ENCODE peak calls at places on chromosomes 6 and 20, in nine cellular contexts. One of them, this sample, is unnamed.

GRCh38 chr20:31720486-31721407 is 1.9 kb downstream of the BCL2L1 start:
- DNase-seq in tibial artery: no peak
- DNase-seq in brain microvascular endothelial cell: no peak
- DNase-seq in GM12864: no peak
- DNase-seq in astrocyte: no peak
- DNase-seq in foreskin fibroblast: peak; percentile 33
- DNase-seq in Jurkat, Clone E6-1: peak; percentile 36
- DNase-seq in spleen: no peak
- DNase-seq in fibroblast of the aortic adventitia: no peak
- DNase-seq in this sample: peak; percentile 22

GRCh38 chr6:138188278-138188923 is 26.7 kb downstream of the ARFGEF3 start:
- DNase-seq in tibial artery: no peak
- DNase-seq in brain microvascular endothelial cell: no peak
- DNase-seq in GM12864: no peak
- DNase-seq in astrocyte: no peak
- DNase-seq in foreskin fibroblast: no peak
- DNase-seq in Jurkat, Clone E6-1: no peak
- DNase-seq in spleen: no peak
- DNase-seq in fibroblast of the aortic adventitia: no peak
- DNase-seq in this sample: peak; percentile 86

GRCh38 chr6:4806308-4807190 is 30.3 kb downstream of the CDYL start:
- DNase-seq in tibial artery: no peak
- DNase-seq in brain microvascular endothelial cell: no peak
- DNase-seq in GM12864: no peak
- DNase-seq in astrocyte: no peak
- DNase-seq in foreskin fibroblast: no peak
- DNase-seq in Jurkat, Clone E6-1: no peak
- DNase-seq in spleen: no peak
- DNase-seq in fibroblast of the aortic adventitia: no peak
- DNase-seq in this sample: no peak

GRCh38 chr20:12695937-12696336 is 312.8 kb upstream of the SPTLC3 start:
- DNase-seq in tibial artery: no peak
- DNase-seq in brain microvascular endothelial cell: no peak
- DNase-seq in GM12864: no peak
- DNase-seq in astrocyte: no peak
- DNase-seq in foreskin fibroblast: no peak
- DNase-seq in Jurkat, Clone E6-1: no peak
- DNase-seq in spleen: no peak
- DNase-seq in fibroblast of the aortic adventitia: no peak
- DNase-seq in this sample: no peak

GRCh38 chr6:116444092-116444491 is 17.1 kb upstream of the CALHM6 start:
- DNase-seq in tibial artery: no peak
- DNase-seq in brain microvascular endothelial cell: peak; percentile 28
- DNase-seq in GM12864: no peak
- DNase-seq in astrocyte: no peak
- DNase-seq in foreskin fibroblast: peak; percentile 65
- DNase-seq in Jurkat, Clone E6-1: peak; percentile 25
- DNase-seq in spleen: no peak
- DNase-seq in fibroblast of the aortic adventitia: peak; percentile 69
- DNase-seq in this sample: peak; percentile 45

GRCh38 chr6:107740496-107741190 is 83.5 kb downstream of the SCML4 start:
- DNase-seq in tibial artery: no peak
- DNase-seq in brain microvascular endothelial cell: no peak
- DNase-seq in GM12864: peak; percentile 16
- DNase-seq in astrocyte: no peak
- DNase-seq in foreskin fibroblast: peak; percentile 44
- DNase-seq in Jurkat, Clone E6-1: no peak
- DNase-seq in spleen: no peak
- DNase-seq in fibroblast of the aortic adventitia: peak; percentile 4
- DNase-seq in this sample: no peak

GRCh38 chr6:155026366-155027045 is 31.4 kb downstream of the TIAM2 start:
- DNase-seq in tibial artery: peak; percentile 61
- DNase-seq in brain microvascular endothelial cell: peak; percentile 80
- DNase-seq in GM12864: no peak
- DNase-seq in astrocyte: peak; percentile 77
- DNase-seq in foreskin fibroblast: peak; percentile 96
- DNase-seq in Jurkat, Clone E6-1: no peak
- DNase-seq in spleen: no peak
- DNase-seq in fibroblast of the aortic adventitia: peak; percentile 85
- DNase-seq in this sample: peak; percentile 83

GRCh38 chr20:32737371-32738223 is 5.7 kb downstream of the COMMD7 start:
- DNase-seq in tibial artery: no peak
- DNase-seq in brain microvascular endothelial cell: peak; percentile 66
- DNase-seq in GM12864: no peak
- DNase-seq in astrocyte: peak; percentile 90
- DNase-seq in foreskin fibroblast: peak; percentile 73
- DNase-seq in Jurkat, Clone E6-1: peak; percentile 75
- DNase-seq in spleen: no peak
- DNase-seq in fibroblast of the aortic adventitia: peak; percentile 87
- DNase-seq in this sample: peak; percentile 61

GRCh38 chr6:22113046-22113766 is 183.6 kb downstream of the PRL start:
- DNase-seq in tibial artery: peak; percentile 65
- DNase-seq in brain microvascular endothelial cell: peak; percentile 99
- DNase-seq in GM12864: no peak
- DNase-seq in astrocyte: peak; percentile 100
- DNase-seq in foreskin fibroblast: peak; percentile 93
- DNase-seq in Jurkat, Clone E6-1: no peak
- DNase-seq in spleen: no peak
- DNase-seq in fibroblast of the aortic adventitia: peak; percentile 99
- DNase-seq in this sample: peak; percentile 100

GRCh38 chr6:150403458-150404245 is 34.8 kb downstream of the IYD start:
- DNase-seq in tibial artery: peak; percentile 35
- DNase-seq in brain microvascular endothelial cell: peak; percentile 98
- DNase-seq in GM12864: no peak
- DNase-seq in astrocyte: peak; percentile 97
- DNase-seq in foreskin fibroblast: peak; percentile 53
- DNase-seq in Jurkat, Clone E6-1: no peak
- DNase-seq in spleen: no peak
- DNase-seq in fibroblast of the aortic adventitia: peak; percentile 96
- DNase-seq in this sample: peak; percentile 89

GRCh38 chr6:140344149-140344913 is 969.9 kb upstream of the CITED2 start:
- DNase-seq in tibial artery: no peak
- DNase-seq in brain microvascular endothelial cell: peak; percentile 5
- DNase-seq in GM12864: no peak
- DNase-seq in astrocyte: peak; percentile 71
- DNase-seq in foreskin fibroblast: peak; percentile 74
- DNase-seq in Jurkat, Clone E6-1: no peak
- DNase-seq in spleen: no peak
- DNase-seq in fibroblast of the aortic adventitia: peak; percentile 71
- DNase-seq in this sample: peak; percentile 77

GRCh38 chr20:10917826-10918225 is 244.0 kb upstream of the JAG1 start:
- DNase-seq in tibial artery: no peak
- DNase-seq in brain microvascular endothelial cell: no peak
- DNase-seq in GM12864: no peak
- DNase-seq in astrocyte: no peak
- DNase-seq in foreskin fibroblast: no peak
- DNase-seq in Jurkat, Clone E6-1: no peak
- DNase-seq in spleen: no peak
- DNase-seq in fibroblast of the aortic adventitia: no peak
- DNase-seq in this sample: no peak

DNA sequence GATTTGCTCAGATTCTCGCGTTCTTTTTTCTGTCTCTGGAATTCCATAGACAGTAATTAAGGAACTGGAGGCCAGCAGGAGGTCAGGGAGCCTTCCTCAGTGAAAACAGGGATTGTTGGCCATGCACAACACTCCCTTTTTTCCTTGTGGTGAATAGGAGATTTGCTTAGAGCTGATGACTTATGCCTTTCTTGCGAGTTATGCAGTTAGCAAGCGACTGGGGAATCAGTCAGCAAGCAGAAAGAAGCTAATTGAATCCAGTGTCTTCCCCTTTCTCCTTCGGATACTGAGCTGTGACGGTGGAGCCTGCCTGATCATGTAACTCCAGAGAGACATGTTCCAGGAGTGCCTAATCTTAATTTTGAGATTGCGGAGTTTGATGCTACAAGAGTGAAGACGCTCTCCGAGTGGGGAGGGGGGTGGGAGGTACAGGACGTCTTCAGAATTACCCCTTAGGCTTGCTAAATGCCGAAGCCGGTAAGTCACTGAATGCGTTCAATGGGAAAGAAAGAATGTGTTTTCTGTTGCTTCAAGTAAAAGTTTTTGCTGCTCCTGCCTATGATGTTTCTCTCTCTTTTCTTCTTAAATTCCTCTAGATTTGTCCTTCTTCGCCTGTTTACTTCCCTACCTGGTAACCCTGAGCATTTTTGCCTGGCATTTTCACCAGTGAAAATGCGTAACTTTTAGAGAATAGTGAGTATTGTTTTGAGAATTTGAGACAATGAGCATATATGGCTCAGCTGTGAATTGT is 165.9 kb downstream of the SASH1 start:
- DNase-seq in tibial artery: no peak
- DNase-seq in brain microvascular endothelial cell: no peak
- DNase-seq in GM12864: no peak
- DNase-seq in astrocyte: peak; percentile 83
- DNase-seq in foreskin fibroblast: peak; percentile 88
- DNase-seq in Jurkat, Clone E6-1: no peak
- DNase-seq in spleen: no peak
- DNase-seq in fibroblast of the aortic adventitia: peak; percentile 81
- DNase-seq in this sample: no peak
- H3K4me3 ChIP-seq in tibial artery: peak overlapping the region; percentile 65
- H3K4me3 ChIP-seq in brain microvascular endothelial cell: peak overlapping the region; percentile 57
- H3K4me3 ChIP-seq in GM12864: no peak overlapping the region
- H3K4me3 ChIP-seq in astrocyte: peak overlapping the region; percentile 79
- H3K4me3 ChIP-seq in foreskin fibroblast: peak overlapping the region; percentile 70
- H3K4me3 ChIP-seq in Jurkat, Clone E6-1: no peak overlapping the region
- H3K4me3 ChIP-seq in spleen: no peak overlapping the region
- H3K4me3 ChIP-seq in fibroblast of the aortic adventitia: peak overlapping the region; percentile 82
- H3K4me3 ChIP-seq in this sample: no peak overlapping the region

DNA sequence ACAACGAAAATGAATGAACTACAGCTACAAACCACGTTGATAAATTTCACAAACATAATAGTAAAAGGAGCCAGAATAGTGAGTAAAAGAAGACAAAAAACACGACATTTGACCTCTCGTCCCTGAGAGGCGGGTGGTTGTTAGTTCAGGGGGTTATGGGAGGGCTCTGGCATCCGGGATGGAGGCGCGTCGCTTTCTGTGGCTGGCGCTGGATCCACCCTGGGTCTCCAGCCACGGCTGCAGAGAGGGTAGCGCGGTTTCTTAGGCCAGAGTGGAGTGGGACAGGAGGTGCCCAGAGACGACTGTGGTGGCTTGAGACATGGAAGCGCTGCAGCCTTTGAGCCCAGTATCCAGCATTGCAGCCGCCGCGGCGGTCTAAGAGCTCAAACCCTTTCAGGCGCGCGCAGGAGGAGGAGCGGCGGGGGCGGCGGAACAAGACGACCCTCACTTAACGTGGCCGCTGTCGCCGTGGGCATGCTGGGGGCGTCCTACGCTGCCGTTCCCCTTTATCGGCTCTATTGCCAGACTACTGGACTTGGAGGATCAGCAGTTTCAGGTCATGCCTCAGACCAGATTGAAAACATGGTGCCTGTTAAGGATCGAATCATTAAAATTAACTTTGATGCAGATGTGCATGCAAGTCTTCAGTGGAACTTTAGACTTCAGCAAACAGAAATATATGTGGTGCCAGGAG is 3.7 kb upstream of the ZSCAN23 start:
- DNase-seq in tibial artery: no peak
- DNase-seq in brain microvascular endothelial cell: peak; percentile 3
- DNase-seq in GM12864: no peak
- DNase-seq in astrocyte: no peak
- DNase-seq in foreskin fibroblast: peak; percentile 44
- DNase-seq in Jurkat, Clone E6-1: no peak
- DNase-seq in spleen: no peak
- DNase-seq in fibroblast of the aortic adventitia: peak; percentile 4
- DNase-seq in this sample: no peak
- H3K4me3 ChIP-seq in tibial artery: peak overlapping the region; percentile 8
- H3K4me3 ChIP-seq in brain microvascular endothelial cell: peak overlapping the region; percentile 72
- H3K4me3 ChIP-seq in GM12864: peak overlapping the region; percentile 14
- H3K4me3 ChIP-seq in astrocyte: peak overlapping the region; percentile 67
- H3K4me3 ChIP-seq in foreskin fibroblast: peak overlapping the region; percentile 45
- H3K4me3 ChIP-seq in Jurkat, Clone E6-1: no peak overlapping the region
- H3K4me3 ChIP-seq in spleen: no peak overlapping the region
- H3K4me3 ChIP-seq in fibroblast of the aortic adventitia: peak overlapping the region; percentile 68
- H3K4me3 ChIP-seq in this sample: peak overlapping the region; percentile 32

GRCh38 chr20:45911486-45912343 is at the start of gene PLTP:
- DNase-seq in tibial artery: peak; percentile 77
- DNase-seq in brain microvascular endothelial cell: peak; percentile 40
- DNase-seq in GM12864: no peak
- DNase-seq in astrocyte: peak; percentile 65
- DNase-seq in foreskin fibroblast: peak; percentile 75
- DNase-seq in Jurkat, Clone E6-1: no peak
- DNase-seq in spleen: peak; percentile 87
- DNase-seq in fibroblast of the aortic adventitia: peak; percentile 59
- DNase-seq in this sample: no peak

GRCh38 chr20:45908086-45908485 is 3.9 kb downstream of the PLTP start:
- DNase-seq in tibial artery: no peak
- DNase-seq in brain microvascular endothelial cell: no peak
- DNase-seq in GM12864: no peak
- DNase-seq in astrocyte: no peak
- DNase-seq in foreskin fibroblast: no peak
- DNase-seq in Jurkat, Clone E6-1: no peak
- DNase-seq in spleen: no peak
- DNase-seq in fibroblast of the aortic adventitia: no peak
- DNase-seq in this sample: no peak

GRCh38 chr20:45909336-45909808 is 2.6 kb downstream of the PLTP start:
- DNase-seq in tibial artery: no peak
- DNase-seq in brain microvascular endothelial cell: no peak
- DNase-seq in GM12864: no peak
- DNase-seq in astrocyte: no peak
- DNase-seq in foreskin fibroblast: no peak
- DNase-seq in Jurkat, Clone E6-1: no peak
- DNase-seq in spleen: no peak
- DNase-seq in fibroblast of the aortic adventitia: no peak
- DNase-seq in this sample: no peak

GRCh38 chr20:45910670-45911485 is 1.1 kb downstream of the PLTP start:
- DNase-seq in tibial artery: peak; percentile 99
- DNase-seq in brain microvascular endothelial cell: peak; percentile 100
- DNase-seq in GM12864: peak; percentile 99
- DNase-seq in astrocyte: peak; percentile 100
- DNase-seq in foreskin fibroblast: peak; percentile 99
- DNase-seq in Jurkat, Clone E6-1: peak; percentile 86
- DNase-seq in spleen: peak; percentile 97
- DNase-seq in fibroblast of the aortic adventitia: peak; percentile 100
- DNase-seq in this sample: peak; percentile 98

GRCh38 chr20:45909817-45910669 is 1.9 kb downstream of the PLTP start:
- DNase-seq in tibial artery: no peak
- DNase-seq in brain microvascular endothelial cell: no peak
- DNase-seq in GM12864: no peak
- DNase-seq in astrocyte: no peak
- DNase-seq in foreskin fibroblast: no peak
- DNase-seq in Jurkat, Clone E6-1: no peak
- DNase-seq in spleen: no peak
- DNase-seq in fibroblast of the aortic adventitia: no peak
- DNase-seq in this sample: no peak
- H3K4me3 ChIP-seq in tibial artery: peak overlapping the region; percentile 58
- H3K4me3 ChIP-seq in brain microvascular endothelial cell: peak overlapping the region; percentile 29
- H3K4me3 ChIP-seq in GM12864: no peak overlapping the region
- H3K4me3 ChIP-seq in astrocyte: no peak overlapping the region
- H3K4me3 ChIP-seq in foreskin fibroblast: peak overlapping the region; percentile 2
- H3K4me3 ChIP-seq in Jurkat, Clone E6-1: peak overlapping the region; percentile 21
- H3K4me3 ChIP-seq in spleen: no peak overlapping the region
- H3K4me3 ChIP-seq in fibroblast of the aortic adventitia: peak overlapping the region; percentile 41
- H3K4me3 ChIP-seq in this sample: no peak overlapping the region

DNA sequence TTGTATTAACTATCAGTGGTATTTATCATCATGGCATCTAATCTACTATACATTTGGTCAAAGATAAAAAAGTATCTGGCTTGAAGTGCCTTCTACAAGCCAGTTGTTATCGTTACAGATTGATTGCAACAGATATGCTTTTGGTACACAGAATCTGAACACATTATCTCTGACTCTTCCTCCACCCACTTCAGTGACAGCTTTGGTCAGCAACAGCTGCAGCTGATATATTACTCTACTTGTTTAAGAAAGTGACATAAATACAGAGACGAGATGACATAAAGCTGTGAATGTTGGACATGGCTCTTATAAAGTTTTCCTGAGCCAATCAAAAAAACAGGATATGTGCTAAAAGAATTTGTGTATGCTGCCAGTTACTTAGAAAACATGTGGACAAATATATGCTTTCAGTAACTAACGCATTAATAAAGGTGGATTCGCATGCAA is 77.6 kb downstream of the HIVEP2 start:
- DNase-seq in tibial artery: no peak
- DNase-seq in brain microvascular endothelial cell: no peak
- DNase-seq in GM12864: no peak
- DNase-seq in astrocyte: peak; percentile 36
- DNase-seq in foreskin fibroblast: peak; percentile 53
- DNase-seq in Jurkat, Clone E6-1: no peak
- DNase-seq in spleen: no peak
- DNase-seq in fibroblast of the aortic adventitia: peak; percentile 73
- DNase-seq in this sample: no peak
- H3K4me3 ChIP-seq in tibial artery: no peak overlapping the region
- H3K4me3 ChIP-seq in brain microvascular endothelial cell: no peak overlapping the region
- H3K4me3 ChIP-seq in GM12864: no peak overlapping the region
- H3K4me3 ChIP-seq in astrocyte: no peak overlapping the region
- H3K4me3 ChIP-seq in foreskin fibroblast: no peak overlapping the region
- H3K4me3 ChIP-seq in Jurkat, Clone E6-1: no peak overlapping the region
- H3K4me3 ChIP-seq in spleen: no peak overlapping the region
- H3K4me3 ChIP-seq in fibroblast of the aortic adventitia: no peak overlapping the region
- H3K4me3 ChIP-seq in this sample: no peak overlapping the region

This sample was measured in bronchial epithelial cell.